ENCODE peak calls at places on chromosome 20, in eight cellular contexts. One of them, this sample, is unnamed.

GRCh38 chr20:22529150-22530019 is 55.0 kb downstream of the FOXA2 start:
- DNase-seq in astrocyte: no peak
- DNase-seq in fibroblast of lung: no peak
- DNase-seq in HCT116: no peak
- DNase-seq in IMR-90: no peak
- DNase-seq in H1: no peak
- DNase-seq in HepG2: no peak
- DNase-seq in MM.1S: no peak
- DNase-seq in this sample: no peak

GRCh38 chr20:53917145-53918009 is 153.0 kb downstream of the BCAS1 start:
- DNase-seq in astrocyte: peak
- DNase-seq in fibroblast of lung: peak
- DNase-seq in HCT116: no peak
- DNase-seq in IMR-90: no peak
- DNase-seq in H1: no peak
- DNase-seq in HepG2: no peak
- DNase-seq in MM.1S: no peak
- DNase-seq in this sample: no peak

GRCh38 chr20:47791084-47791599 is 5.9 kb upstream of the SULF2 start:
- DNase-seq in astrocyte: no peak
- DNase-seq in fibroblast of lung: no peak
- DNase-seq in HCT116: no peak
- DNase-seq in IMR-90: no peak
- DNase-seq in H1: no peak
- DNase-seq in HepG2: no peak
- DNase-seq in MM.1S: no peak
- DNase-seq in this sample: no peak

GRCh38 chr20:52379723-52380336 is 188.3 kb upstream of the ZFP64 start:
- DNase-seq in astrocyte: no peak
- DNase-seq in fibroblast of lung: peak
- DNase-seq in HCT116: no peak
- DNase-seq in IMR-90: peak
- DNase-seq in H1: no peak
- DNase-seq in HepG2: peak
- DNase-seq in MM.1S: peak
- DNase-seq in this sample: no peak

GRCh38 chr20:46959081-46959692 is 64.5 kb downstream of the EYA2 start:
- DNase-seq in astrocyte: peak
- DNase-seq in fibroblast of lung: peak
- DNase-seq in HCT116: peak
- DNase-seq in IMR-90: peak
- DNase-seq in H1: no peak
- DNase-seq in HepG2: peak
- DNase-seq in MM.1S: no peak
- DNase-seq in this sample: no peak

GRCh38 chr20:32155017-32155965 is 45.8 kb downstream of the TM9SF4 start:
- DNase-seq in astrocyte: peak
- DNase-seq in fibroblast of lung: peak
- DNase-seq in HCT116: no peak
- DNase-seq in IMR-90: peak
- DNase-seq in H1: peak
- DNase-seq in HepG2: peak
- DNase-seq in MM.1S: no peak
- DNase-seq in this sample: peak

GRCh38 chr20:42308980-42309524 is 690.9 kb upstream of the CHD6 start:
- DNase-seq in astrocyte: no peak
- DNase-seq in fibroblast of lung: no peak
- DNase-seq in HCT116: no peak
- DNase-seq in IMR-90: no peak
- DNase-seq in H1: no peak
- DNase-seq in HepG2: no peak
- DNase-seq in MM.1S: no peak
- DNase-seq in this sample: no peak

GRCh38 chr20:8670207-8670899 is 398.5 kb upstream of the PLCB4 start:
- DNase-seq in astrocyte: no peak
- DNase-seq in fibroblast of lung: no peak
- DNase-seq in HCT116: no peak
- DNase-seq in IMR-90: no peak
- DNase-seq in H1: no peak
- DNase-seq in HepG2: no peak
- DNase-seq in MM.1S: no peak
- DNase-seq in this sample: no peak

GRCh38 chr20:43011491-43011890 is 178.2 kb downstream of the PTPRT start:
- DNase-seq in astrocyte: no peak
- DNase-seq in fibroblast of lung: no peak
- DNase-seq in HCT116: no peak
- DNase-seq in IMR-90: no peak
- DNase-seq in H1: no peak
- DNase-seq in HepG2: no peak
- DNase-seq in MM.1S: no peak
- DNase-seq in this sample: no peak

GRCh38 chr20:45826381-45827019 is 612 bp downstream of the TNNC2 start:
- DNase-seq in astrocyte: no peak
- DNase-seq in fibroblast of lung: peak
- DNase-seq in HCT116: no peak
- DNase-seq in IMR-90: peak
- DNase-seq in H1: no peak
- DNase-seq in HepG2: no peak
- DNase-seq in MM.1S: no peak
- DNase-seq in this sample: no peak

GRCh38 chr20:38210741-38211140 is 45.7 kb upstream of the TGM2 start:
- DNase-seq in astrocyte: peak
- DNase-seq in fibroblast of lung: no peak
- DNase-seq in HCT116: no peak
- DNase-seq in IMR-90: peak
- DNase-seq in H1: no peak
- DNase-seq in HepG2: no peak
- DNase-seq in MM.1S: no peak
- DNase-seq in this sample: no peak

GRCh38 chr20:58713801-58714339 is 21.3 kb downstream of the NPEPL1 start:
- DNase-seq in astrocyte: no peak
- DNase-seq in fibroblast of lung: no peak
- DNase-seq in HCT116: no peak
- DNase-seq in IMR-90: no peak
- DNase-seq in H1: no peak
- DNase-seq in HepG2: no peak
- DNase-seq in MM.1S: no peak
- DNase-seq in this sample: peak

GRCh38 chr20:62898970-62899632 is 27.2 kb downstream of the DIDO1 start:
- DNase-seq in astrocyte: no peak
- DNase-seq in fibroblast of lung: no peak
- DNase-seq in HCT116: no peak
- DNase-seq in IMR-90: no peak
- DNase-seq in H1: no peak
- DNase-seq in HepG2: no peak
- DNase-seq in MM.1S: peak
- DNase-seq in this sample: no peak

GRCh38 chr20:58699246-58700107 is 6.9 kb downstream of the NPEPL1 start:
- DNase-seq in astrocyte: no peak
- DNase-seq in fibroblast of lung: no peak
- DNase-seq in HCT116: no peak
- DNase-seq in IMR-90: no peak
- DNase-seq in H1: no peak
- DNase-seq in HepG2: no peak
- DNase-seq in MM.1S: no peak
- DNase-seq in this sample: peak

GRCh38 chr20:17969884-17970409 is 1.1 kb downstream of the MGME1 start:
- DNase-seq in astrocyte: no peak
- DNase-seq in fibroblast of lung: peak
- DNase-seq in HCT116: no peak
- DNase-seq in IMR-90: peak
- DNase-seq in H1: no peak
- DNase-seq in HepG2: peak
- DNase-seq in MM.1S: peak
- DNase-seq in this sample: peak

GRCh38 chr20:63937596-63937995 is 18.6 kb downstream of the UCKL1 start:
- DNase-seq in astrocyte: no peak
- DNase-seq in fibroblast of lung: no peak
- DNase-seq in HCT116: no peak
- DNase-seq in IMR-90: no peak
- DNase-seq in H1: no peak
- DNase-seq in HepG2: no peak
- DNase-seq in MM.1S: no peak
- DNase-seq in this sample: no peak

GRCh38 chr20:33832113-33832853 is 21.1 kb downstream of the CHMP4B start:
- DNase-seq in astrocyte: peak
- DNase-seq in fibroblast of lung: no peak
- DNase-seq in HCT116: no peak
- DNase-seq in IMR-90: peak
- DNase-seq in H1: no peak
- DNase-seq in HepG2: no peak
- DNase-seq in MM.1S: no peak
- DNase-seq in this sample: no peak

GRCh38 chr20:50462093-50462685 is 48.0 kb upstream of the PTPN1 start:
- DNase-seq in astrocyte: peak
- DNase-seq in fibroblast of lung: no peak
- DNase-seq in HCT116: no peak
- DNase-seq in IMR-90: peak
- DNase-seq in H1: no peak
- DNase-seq in HepG2: no peak
- DNase-seq in MM.1S: no peak
- DNase-seq in this sample: no peak

GRCh38 chr20:24332956-24333355 is 136.5 kb upstream of the SYNDIG1 start:
- DNase-seq in astrocyte: no peak
- DNase-seq in fibroblast of lung: no peak
- DNase-seq in HCT116: no peak
- DNase-seq in IMR-90: no peak
- DNase-seq in H1: no peak
- DNase-seq in HepG2: no peak
- DNase-seq in MM.1S: no peak
- DNase-seq in this sample: no peak

GRCh38 chr20:38806855-38807655 is 1.6 kb downstream of the PPP1R16B start:
- DNase-seq in astrocyte: no peak
- DNase-seq in fibroblast of lung: no peak
- DNase-seq in HCT116: no peak
- DNase-seq in IMR-90: no peak
- DNase-seq in H1: no peak
- DNase-seq in HepG2: no peak
- DNase-seq in MM.1S: peak
- DNase-seq in this sample: no peak

GRCh38 chr20:17381701-17382100 is 149.5 kb downstream of the BFSP1 start:
- DNase-seq in astrocyte: no peak
- DNase-seq in fibroblast of lung: no peak
- DNase-seq in HCT116: no peak
- DNase-seq in IMR-90: no peak
- DNase-seq in H1: no peak
- DNase-seq in HepG2: no peak
- DNase-seq in MM.1S: no peak
- DNase-seq in this sample: no peak

GRCh38 chr20:35192071-35192872 is 20.4 kb downstream of the PROCR start:
- DNase-seq in astrocyte: no peak
- DNase-seq in fibroblast of lung: no peak
- DNase-seq in HCT116: no peak
- DNase-seq in IMR-90: peak
- DNase-seq in H1: no peak
- DNase-seq in HepG2: no peak
- DNase-seq in MM.1S: no peak
- DNase-seq in this sample: no peak

DNA sequence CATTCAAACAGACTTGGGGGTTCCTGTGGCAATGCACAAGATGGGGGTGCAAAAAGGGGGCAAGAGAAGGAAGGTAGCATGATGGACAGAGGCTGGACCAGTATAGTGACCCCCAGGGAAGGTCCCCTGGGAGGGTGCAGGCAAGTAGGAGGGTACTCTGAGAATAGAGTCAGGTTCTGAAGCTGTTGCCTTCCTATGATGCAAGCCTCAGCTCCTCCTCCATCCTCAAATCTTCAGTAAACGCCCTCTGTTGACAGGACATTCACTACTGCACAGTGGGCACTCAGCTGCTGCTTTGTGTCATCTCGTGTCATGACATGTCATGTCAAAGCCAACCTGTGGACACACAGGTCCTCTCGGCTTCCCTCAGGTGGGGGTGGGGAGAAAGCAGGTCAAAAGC is 5.8 kb upstream of the SDCBP2 start:
- DNase-seq in astrocyte: no peak
- DNase-seq in fibroblast of lung: no peak
- DNase-seq in HCT116: peak
- DNase-seq in IMR-90: no peak
- DNase-seq in H1: no peak
- DNase-seq in HepG2: peak
- DNase-seq in MM.1S: no peak
- DNase-seq in this sample: no peak
- TF ChIP-seq CTCF in astrocyte: no peak
- TF ChIP-seq CTCF in fibroblast of lung: peak
- TF ChIP-seq CTCF in HCT116: no peak
- TF ChIP-seq CTCF in IMR-90: no peak
- TF ChIP-seq CTCF in H1: no peak
- TF ChIP-seq CTCF in HepG2: peak
- TF ChIP-seq CTCF in MM.1S: no peak
- TF ChIP-seq CTCF in this sample: no peak

GRCh38 chr20:59837623-59838394 is 95.6 kb downstream of the SYCP2 start:
- DNase-seq in astrocyte: no peak
- DNase-seq in fibroblast of lung: no peak
- DNase-seq in HCT116: no peak
- DNase-seq in IMR-90: no peak
- DNase-seq in H1: no peak
- DNase-seq in HepG2: no peak
- DNase-seq in MM.1S: peak
- DNase-seq in this sample: no peak
- H3K4me3 ChIP-seq in astrocyte: no peak
- H3K4me3 ChIP-seq in fibroblast of lung: no peak
- H3K4me3 ChIP-seq in HCT116: no peak
- H3K4me3 ChIP-seq in IMR-90: no peak
- H3K4me3 ChIP-seq in H1: no peak
- H3K4me3 ChIP-seq in HepG2: no peak
- H3K4me3 ChIP-seq in MM.1S: peak
- H3K4me3 ChIP-seq in this sample: no peak

GRCh38 chr20:40265872-40266533 is 423.0 kb downstream of the MAFB start:
- DNase-seq in astrocyte: no peak
- DNase-seq in fibroblast of lung: peak
- DNase-seq in HCT116: no peak
- DNase-seq in IMR-90: no peak
- DNase-seq in H1: no peak
- DNase-seq in HepG2: peak
- DNase-seq in MM.1S: peak
- DNase-seq in this sample: no peak

GRCh38 chr20:40268321-40269075 is 420.5 kb downstream of the MAFB start:
- DNase-seq in astrocyte: no peak
- DNase-seq in fibroblast of lung: no peak
- DNase-seq in HCT116: no peak
- DNase-seq in IMR-90: no peak
- DNase-seq in H1: no peak
- DNase-seq in HepG2: no peak
- DNase-seq in MM.1S: no peak
- DNase-seq in this sample: no peak
- H3K9ac ChIP-seq in astrocyte: no peak
- H3K9ac ChIP-seq in fibroblast of lung: no peak
- H3K9ac ChIP-seq in HCT116: no peak
- H3K9ac ChIP-seq in IMR-90: no peak
- H3K9ac ChIP-seq in H1: no peak
- H3K9ac ChIP-seq in HepG2: no peak
- H3K9ac ChIP-seq in MM.1S: no peak
- H3K9ac ChIP-seq in this sample: no peak

GRCh38 chr20:57051096-57051495 is 215.3 kb downstream of the BMP7 start:
- DNase-seq in astrocyte: no peak
- DNase-seq in fibroblast of lung: no peak
- DNase-seq in HCT116: no peak
- DNase-seq in IMR-90: no peak
- DNase-seq in H1: no peak
- DNase-seq in HepG2: peak
- DNase-seq in MM.1S: no peak
- DNase-seq in this sample: no peak
- TF ChIP-seq CTCF in astrocyte: no peak
- TF ChIP-seq CTCF in fibroblast of lung: no peak
- TF ChIP-seq CTCF in HCT116: no peak
- TF ChIP-seq CTCF in IMR-90: no peak
- TF ChIP-seq CTCF in H1: no peak
- TF ChIP-seq CTCF in HepG2: no peak
- TF ChIP-seq CTCF in MM.1S: no peak
- TF ChIP-seq CTCF in this sample: no peak

GRCh38 chr20:21522479-21523397 is 8.9 kb upstream of the NKX2-2 start:
- DNase-seq in astrocyte: no peak
- DNase-seq in fibroblast of lung: no peak
- DNase-seq in HCT116: no peak
- DNase-seq in IMR-90: no peak
- DNase-seq in H1: no peak
- DNase-seq in HepG2: no peak
- DNase-seq in MM.1S: no peak
- DNase-seq in this sample: peak
- H3K4me3 ChIP-seq in astrocyte: no peak
- H3K4me3 ChIP-seq in fibroblast of lung: no peak
- H3K4me3 ChIP-seq in HCT116: no peak
- H3K4me3 ChIP-seq in IMR-90: no peak
- H3K4me3 ChIP-seq in H1: peak
- H3K4me3 ChIP-seq in HepG2: no peak
- H3K4me3 ChIP-seq in MM.1S: no peak
- H3K4me3 ChIP-seq in this sample: no peak

This sample was measured in kidney.